ENCODE peak calls at places on chromosomes 12 and 14, in ten cellular contexts. O, A, V, I, E, S, Z, N, P and L are unnamed samples.

GRCh38 chr12:128771681-128772080 is 52.1 kb downstream of the SLC15A4 start:
- DNase-seq in O (no peak), A (no peak), V (no peak), I (no peak), E (no peak), S (no peak), Z (no peak), N (peak), P (no peak), L (no peak)

GRCh38 chr12:67649165-67650126 is 901 bp downstream of the DYRK2 start:
- DNase-seq in O (peak), A (peak), V (no peak), I (no peak), E (no peak), S (no peak), Z (no peak), N (no peak), P (peak), L (peak)

GRCh38 chr12:19277707-19278106 is 148.2 kb downstream of the PLEKHA5 start:
- DNase-seq in O (no peak), A (no peak), V (no peak), I (no peak), E (no peak), S (no peak), Z (no peak), N (no peak), P (no peak), L (peak)

GRCh38 chr12:118370601-118371000 is 2.1 kb downstream of the TAOK3 start:
- DNase-seq in O (no peak), A (no peak), V (no peak), I (no peak), E (no peak), S (no peak), Z (no peak), N (no peak), P (no peak), L (no peak)

GRCh38 chr12:108237272-108237671 is 101.8 kb downstream of the CMKLR1 start:
- DNase-seq in O (no peak), A (no peak), V (no peak), I (no peak), E (no peak), S (peak), Z (no peak), N (no peak), P (no peak), L (peak)

GRCh38 chr14:63852271-63852816 is 460 bp upstream of the SYNE2 start:
- DNase-seq in O (no peak), A (no peak), V (no peak), I (no peak), E (peak), S (peak), Z (no peak), N (peak), P (no peak), L (no peak)

GRCh38 chr12:6957741-6958608 is 6.8 kb downstream of the PTPN6 start:
- DNase-seq in O (no peak), A (peak), V (no peak), I (no peak), E (no peak), S (no peak), Z (no peak), N (no peak), P (peak), L (no peak)

GRCh38 chr12:55614764-55615163 is 21.9 kb upstream of the OR10P1 start:
- DNase-seq in O (no peak), A (no peak), V (no peak), I (no peak), E (no peak), S (no peak), Z (no peak), N (no peak), P (no peak), L (no peak)

GRCh38 chr12:30694412-30694955 is 1.2 kb downstream of the IPO8 start:
- DNase-seq in O (no peak), A (no peak), V (no peak), I (no peak), E (peak), S (peak), Z (no peak), N (peak), P (no peak), L (no peak)

GRCh38 chr12:81369175-81369574 is 291.3 kb downstream of the ACSS3 start:
- DNase-seq in O (no peak), A (no peak), V (no peak), I (no peak), E (no peak), S (no peak), Z (no peak), N (no peak), P (no peak), L (no peak)

GRCh38 chr14:97266653-97267052 is 469.5 kb downstream of the VRK1 start:
- DNase-seq in O (no peak), A (no peak), V (no peak), I (no peak), E (peak), S (peak), Z (peak), N (no peak), P (no peak), L (no peak)

GRCh38 chr12:114092981-114093380 is 126.9 kb upstream of the RBM19 start:
- DNase-seq in O (no peak), A (no peak), V (no peak), I (no peak), E (no peak), S (no peak), Z (no peak), N (no peak), P (no peak), L (no peak)

GRCh38 chr12:109883429-109883828 is 3.1 kb upstream of the GLTP start:
- DNase-seq in O (no peak), A (no peak), V (no peak), I (no peak), E (no peak), S (peak), Z (no peak), N (no peak), P (no peak), L (no peak)

GRCh38 chr12:21065845-21066244 is 65.1 kb upstream of the SLCO1B1 start:
- DNase-seq in O (no peak), A (no peak), V (no peak), I (no peak), E (no peak), S (peak), Z (peak), N (no peak), P (no peak), L (peak)

GRCh38 chr12:34097213-34097612 is 74.9 kb downstream of the ALG10 start:
- DNase-seq in O (no peak), A (no peak), V (no peak), I (no peak), E (no peak), S (no peak), Z (no peak), N (no peak), P (no peak), L (no peak)

GRCh38 chr12:5348057-5348456 is 83.9 kb upstream of the NTF3 start:
- DNase-seq in O (no peak), A (no peak), V (no peak), I (no peak), E (no peak), S (no peak), Z (no peak), N (no peak), P (no peak), L (no peak)

GRCh38 chr12:123095074-123095694 is 55.7 kb downstream of the PITPNM2 start:
- DNase-seq in O (no peak), A (no peak), V (no peak), I (no peak), E (no peak), S (no peak), Z (no peak), N (no peak), P (peak), L (peak)
- H3K27ac ChIP-seq in O (no peak), A (peak), V (peak), I (no peak), E (no peak), S (peak), Z (no peak), N (peak), P (peak), L (peak)

DNA sequence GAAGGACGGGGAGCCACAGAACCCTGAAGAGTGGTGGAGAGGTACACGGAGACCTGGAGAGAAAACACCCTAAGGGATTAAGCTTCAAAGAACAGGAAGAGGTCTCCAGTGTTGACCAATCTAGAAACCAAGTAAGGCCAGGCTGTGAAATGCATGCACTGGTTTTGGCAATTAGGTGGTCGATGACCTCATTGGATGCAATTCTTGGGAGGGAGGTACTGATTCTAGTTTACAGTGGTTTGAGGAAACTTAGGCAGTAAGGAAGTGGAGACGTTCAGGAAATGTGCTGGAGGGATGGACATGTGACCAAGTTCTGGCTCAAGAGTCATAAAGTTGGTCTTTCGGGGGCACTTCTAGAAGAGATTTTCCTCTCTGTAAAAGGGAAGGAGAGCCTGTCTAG is 91.3 kb upstream of the CEP83 start:
- DNase-seq in O (no peak), A (no peak), V (no peak), I (no peak), E (no peak), S (no peak), Z (no peak), N (no peak), P (no peak), L (no peak)
- H3K27ac ChIP-seq in O (no peak), A (no peak), V (no peak), I (no peak), E (no peak), S (no peak), Z (no peak), N (no peak), P (no peak), L (no peak)

DNA sequence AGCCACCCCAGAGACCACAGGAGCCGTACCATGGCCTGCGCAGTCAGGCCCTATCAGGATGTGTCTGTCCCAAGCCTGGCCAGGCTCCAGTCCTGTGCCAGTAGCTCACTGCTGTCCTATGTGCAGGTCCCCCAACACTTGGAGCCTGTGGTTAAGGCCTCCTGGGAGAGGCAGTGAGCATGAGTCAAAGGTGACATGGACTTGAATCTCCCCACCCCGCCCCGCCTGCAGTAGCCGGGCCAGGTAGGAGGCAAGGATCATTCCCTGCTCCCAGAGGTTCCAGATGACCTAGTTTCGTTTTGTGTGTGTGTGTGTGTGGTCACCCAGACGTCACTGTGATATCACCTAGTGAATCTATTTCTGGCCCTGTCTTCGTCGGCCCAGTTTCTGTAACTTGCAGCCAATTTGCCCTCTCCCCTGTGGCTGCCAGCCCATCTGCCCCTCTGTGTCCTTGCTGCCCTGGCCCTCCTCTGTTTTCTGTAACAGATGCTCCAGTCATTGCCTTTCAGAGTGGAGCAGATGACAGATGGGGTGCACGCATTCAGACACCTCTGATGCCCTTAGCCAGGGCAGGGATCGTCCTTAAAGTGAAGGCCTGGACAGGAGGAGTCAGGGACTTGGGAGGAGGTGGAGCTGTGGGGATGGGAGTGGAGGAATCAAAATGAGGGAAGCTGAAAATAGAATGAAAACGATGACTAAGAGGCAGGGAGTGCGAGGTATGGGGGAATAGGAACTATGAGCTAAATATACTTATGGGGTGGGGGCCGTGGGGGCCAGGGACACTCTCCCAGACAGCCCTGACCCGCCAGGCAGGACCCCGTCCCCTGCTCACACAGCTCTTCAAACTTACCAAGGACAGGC is 37.4 kb downstream of the SLC6A12 start:
- DNase-seq in O (no peak), A (no peak), V (no peak), I (no peak), E (peak), S (peak), Z (peak), N (peak), P (peak), L (peak)
- H3K27ac ChIP-seq in O (no peak), A (peak), V (no peak), I (peak), E (no peak), S (peak), Z (peak), N (peak), P (peak), L (peak)

GRCh38 chr14:102227184-102227964 is 77.6 kb downstream of the MOK start:
- DNase-seq in O (no peak), A (no peak), V (no peak), I (no peak), E (no peak), S (no peak), Z (no peak), N (no peak), P (no peak), L (no peak)
- H3K27ac ChIP-seq in O (no peak), A (no peak), V (no peak), I (peak), E (no peak), S (no peak), Z (no peak), N (no peak), P (no peak), L (peak)

DNA sequence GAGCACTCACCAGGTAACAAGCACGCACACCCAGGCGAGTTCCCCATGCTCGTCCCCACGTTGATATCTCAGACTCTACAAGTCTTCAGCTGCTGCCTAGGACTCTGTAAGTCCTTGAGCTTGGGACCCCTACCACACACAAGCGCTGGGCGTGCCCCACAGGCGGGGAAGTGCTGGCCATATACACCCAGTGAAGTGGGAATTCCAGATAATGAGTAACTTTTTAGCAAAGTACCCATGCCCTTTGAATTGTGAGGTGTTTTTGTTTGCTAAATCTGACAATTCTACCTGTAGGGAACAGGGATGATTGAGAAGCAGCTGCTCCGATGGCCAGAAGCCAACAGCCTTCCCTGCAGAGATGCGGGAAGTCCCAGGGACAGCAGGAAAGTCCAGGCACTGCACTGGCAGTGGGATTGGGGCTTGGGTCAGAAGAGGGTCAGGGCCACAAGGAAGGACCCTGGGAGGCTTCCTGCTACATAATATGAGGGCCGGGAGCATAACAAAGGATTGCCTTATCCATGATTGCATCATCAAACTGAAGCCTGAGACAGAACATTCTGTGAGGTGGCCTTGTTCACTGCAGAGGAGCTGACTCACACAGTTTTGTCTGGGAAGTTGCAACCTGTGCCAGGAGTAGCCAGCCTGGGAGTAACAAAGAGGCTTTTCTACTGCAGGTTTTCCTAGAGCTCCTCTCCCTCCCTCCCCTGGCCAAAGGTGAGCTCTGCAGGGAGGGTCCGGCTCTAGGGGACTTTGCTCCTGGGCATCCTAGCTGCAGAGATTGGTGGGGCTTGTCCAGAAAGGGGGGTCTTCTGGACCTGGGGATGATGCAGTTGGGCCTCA is 13.2 kb upstream of the SERPINA3 start:
- DNase-seq in O (peak), A (peak), V (peak), I (peak), E (peak), S (peak), Z (peak), N (peak), P (peak), L (no peak)
- H3K27ac ChIP-seq in O (peak), A (peak), V (peak), I (peak), E (peak), S (peak), Z (peak), N (no peak), P (peak), L (no peak)

GRCh38 chr14:77843155-77843554 is 43.2 kb downstream of the ADCK1 start:
- DNase-seq in O (no peak), A (no peak), V (no peak), I (no peak), E (no peak), S (no peak), Z (no peak), N (no peak), P (no peak), L (no peak)
- H3K27ac ChIP-seq in O (no peak), A (no peak), V (no peak), I (peak), E (no peak), S (no peak), Z (no peak), N (no peak), P (no peak), L (no peak)

DNA sequence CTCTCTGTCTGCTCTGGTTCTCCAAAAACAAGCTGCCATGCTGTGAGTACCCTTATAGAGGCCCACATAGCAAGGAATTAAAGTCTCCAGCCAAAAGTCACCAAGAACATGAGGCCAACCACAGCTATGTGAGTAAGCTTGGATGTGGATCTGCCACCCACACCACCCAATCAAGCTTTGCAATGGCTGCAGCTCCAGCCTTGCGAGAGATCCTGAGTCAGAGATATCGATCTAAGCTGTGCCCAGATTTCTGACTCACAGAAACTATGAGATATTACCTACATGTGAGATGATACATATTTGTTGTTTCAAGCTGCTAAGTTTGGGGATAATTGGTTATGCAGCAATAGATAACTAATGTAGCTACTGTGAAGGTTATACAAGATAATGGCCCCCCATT is 15.5 kb upstream of the TMEM233 start:
- DNase-seq in O (no peak), A (no peak), V (no peak), I (no peak), E (no peak), S (no peak), Z (no peak), N (no peak), P (no peak), L (no peak)
- H3K27ac ChIP-seq in O (no peak), A (no peak), V (no peak), I (no peak), E (no peak), S (no peak), Z (no peak), N (no peak), P (no peak), L (no peak)